ENCODE peak calls at places on chromosome 6, in ten cellular contexts. B is brain microvascular endothelial cell, O is AG04450, F is lower lobe of right lung, S is PC-9, C is heart right ventricle, H is adrenal gland, T is BJ, J is uterus, W is tibial nerve. N is an unnamed sample. For H3K27me3, the result is how much of the 10 kb centered on the place peaks cover.

GRCh38 chr6:95091823-95092436 is 485.4 kb upstream of the MANEA start:
- DNase-seq in S (no peak), J (no peak), F (no peak), B (peak), O (peak), H (no peak), C (no peak), T (peak), W (no peak), N (no peak)

GRCh38 chr6:74956559-74957428 is 249.1 kb downstream of the COL12A1 start:
- DNase-seq in H (no peak), T (no peak), S (no peak), C (no peak), B (no peak), J (no peak), F (no peak), W (no peak), O (no peak), N (no peak)

GRCh38 chr6:41970436-41970846 is 28.8 kb upstream of the CCND3 start:
- DNase-seq in O (no peak), F (peak), H (peak), B (peak), C (no peak), J (no peak), T (no peak), W (no peak), S (no peak), N (no peak)

GRCh38 chr6:6556738-6557503 is 31.6 kb upstream of the LY86 start:
- DNase-seq in T (no peak), H (peak), B (peak), J (no peak), W (no peak), C (peak), F (no peak), O (no peak), S (peak), N (peak)

GRCh38 chr6:40307712-40308111 is 279.5 kb downstream of the LRFN2 start:
- DNase-seq in H (no peak), J (no peak), B (no peak), T (no peak), F (no peak), S (no peak), O (no peak), W (no peak), C (no peak), N (no peak)

GRCh38 chr6:17015551-17016381 is 86.1 kb upstream of the STMND1 start:
- DNase-seq in H (peak), O (no peak), S (no peak), J (peak), F (peak), C (peak), T (no peak), W (no peak), B (peak), N (peak)

GRCh38 chr6:159017757-159018559 is 18.0 kb upstream of the RSPH3 start:
- DNase-seq in O (no peak), B (no peak), F (no peak), T (no peak), C (no peak), W (no peak), J (no peak), S (no peak), H (no peak), N (no peak)

GRCh38 chr6:168231393-168231957 is 88.1 kb downstream of the DACT2 start:
- DNase-seq in B (no peak), J (no peak), O (no peak), T (no peak), F (no peak), W (no peak), C (no peak), H (no peak), S (no peak), N (no peak)

GRCh38 chr6:118876201-118876600 is 17.8 kb upstream of the ASF1A start:
- DNase-seq in O (no peak), J (no peak), H (no peak), C (no peak), T (no peak), S (no peak), F (no peak), W (no peak), B (no peak), N (no peak)

GRCh38 chr6:99521557-99522286 is 6.5 kb upstream of the USP45 start:
- DNase-seq in S (peak), J (peak), C (no peak), H (peak), W (no peak), F (no peak), O (no peak), T (peak), B (peak), N (no peak)

GRCh38 chr6:127547909-127548649 is 28.9 kb upstream of the C6orf58 start:
- DNase-seq in B (no peak), S (no peak), J (no peak), T (no peak), C (no peak), O (no peak), W (no peak), F (no peak), H (no peak), N (no peak)

DNA sequence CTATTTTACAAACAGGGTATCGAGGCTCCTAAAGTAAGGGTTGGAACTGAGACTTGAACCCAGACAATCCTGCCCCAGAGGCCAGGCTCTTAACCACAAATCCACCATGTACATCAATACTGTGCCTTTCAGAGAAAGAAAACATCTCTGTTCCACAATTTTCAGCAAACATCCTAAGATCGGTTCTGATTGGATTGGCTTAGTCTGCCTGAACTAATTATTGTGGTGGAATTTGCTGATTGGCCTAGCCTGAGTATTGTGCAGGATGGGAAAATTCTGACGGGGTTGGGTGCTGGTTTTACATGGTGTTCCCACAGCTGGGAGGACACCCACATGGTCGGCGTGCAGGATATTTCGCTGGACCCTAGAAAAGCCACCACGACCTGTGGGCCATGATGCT is at the start of gene CLPSL1:
- DNase-seq in J (no peak), S (no peak), H (no peak), W (no peak), T (no peak), O (no peak), C (no peak), F (no peak), B (no peak), N (no peak)
- H3K27me3 ChIP-seq in J (under half), S (under half), H (under half), W (under half), T (under half), O (under half), C (under half), F (under half), B (under half), N (under half)

DNA sequence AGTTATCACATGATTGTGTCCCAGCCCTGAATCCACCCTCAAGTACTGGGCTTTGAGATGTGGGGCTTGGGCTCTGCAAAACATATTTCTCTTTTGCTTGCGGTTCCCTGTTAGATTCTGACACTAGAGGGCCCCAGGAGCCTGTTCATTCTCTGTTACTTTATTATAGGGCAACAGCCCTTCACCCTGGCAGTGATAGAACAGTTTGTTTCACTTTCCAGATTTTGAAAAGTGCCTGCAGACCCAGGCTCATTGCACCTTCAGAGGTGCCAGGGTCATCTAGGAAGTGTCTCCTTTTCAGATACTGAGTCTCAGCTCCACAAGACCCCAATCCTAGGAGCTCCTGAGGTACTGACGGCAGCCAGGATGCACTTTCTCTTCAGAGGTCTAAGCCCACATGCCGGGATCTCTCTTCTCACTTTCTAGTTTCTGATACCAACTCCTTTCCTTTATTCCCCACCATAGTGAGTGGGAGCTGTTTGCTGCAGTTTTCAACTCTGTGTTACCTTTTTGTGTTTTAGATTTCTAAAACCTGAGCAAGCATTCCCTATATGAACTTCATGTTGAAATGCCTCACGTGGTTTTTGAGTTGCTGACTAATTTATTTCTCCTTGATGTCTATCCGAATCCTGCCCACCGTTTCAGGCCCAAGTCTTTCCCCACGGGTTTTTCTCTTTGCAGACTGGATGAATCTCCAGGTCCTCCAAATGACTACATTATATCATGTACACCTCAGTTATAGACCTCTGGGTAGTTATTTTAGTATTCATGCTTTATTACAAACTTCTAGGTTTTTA is 10.9 kb downstream of the ABT1 start:
- DNase-seq in W (peak), F (no peak), S (peak), J (no peak), B (peak), H (peak), T (no peak), C (peak), O (peak), N (peak)
- TF ChIP-seq CTCF in W (peak), F (peak), S (peak), J (no peak), B (peak), H (peak), T (peak), C (peak), O (peak), N (peak)

DNA sequence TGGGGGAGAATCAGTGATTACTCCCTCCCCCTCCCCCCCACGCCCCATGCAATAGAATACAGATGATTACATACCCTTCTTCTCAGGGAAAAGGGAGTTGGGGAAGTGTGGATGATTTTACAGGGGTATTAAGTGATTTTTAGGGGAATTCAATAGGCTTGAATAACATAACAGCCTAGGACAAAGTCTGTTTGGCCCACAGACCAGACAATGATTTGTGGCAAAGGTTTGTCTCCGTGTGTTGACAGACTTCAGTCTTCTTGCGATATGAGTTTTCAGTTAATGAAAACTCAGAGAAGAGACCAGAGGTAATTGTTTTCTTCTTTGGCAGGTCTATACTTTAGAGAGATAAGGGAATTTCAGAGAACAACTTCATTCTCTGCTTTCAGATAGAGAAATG is 95.3 kb downstream of the OR2B2 start:
- DNase-seq in C (no peak), J (no peak), B (no peak), T (no peak), S (no peak), W (no peak), F (no peak), H (no peak), O (no peak), N (no peak)
- H3K27me3 ChIP-seq in C (half or more), J (under half), B (under half), T (under half), S (under half), W (under half), F (under half), H (under half), O (under half), N (under half)

GRCh38 chr6:53651149-53651763 is 14.3 kb downstream of the KLHL31 start:
- DNase-seq in B (peak), C (peak), O (peak), S (peak), T (no peak), W (peak), H (peak), J (peak), F (peak), N (peak)
- TF ChIP-seq CTCF in B (peak), C (peak), O (peak), S (peak), T (peak), W (peak), H (peak), J (peak), F (peak), N (peak)

GRCh38 chr6:20034408-20034769 is 177.9 kb downstream of the MBOAT1 start:
- DNase-seq in F (no peak), C (no peak), O (no peak), B (no peak), W (no peak), H (no peak), J (no peak), T (no peak), S (no peak), N (no peak)

GRCh38 chr6:20038385-20038784 is 173.9 kb downstream of the MBOAT1 start:
- DNase-seq in T (no peak), C (no peak), B (no peak), J (no peak), S (no peak), O (no peak), W (no peak), F (no peak), H (no peak), N (no peak)

GRCh38 chr6:20031342-20031741 is 180.9 kb downstream of the MBOAT1 start:
- DNase-seq in B (no peak), C (no peak), T (no peak), O (no peak), F (no peak), H (no peak), W (no peak), J (no peak), S (no peak), N (no peak)

GRCh38 chr6:20029979-20030378 is 182.3 kb downstream of the MBOAT1 start:
- DNase-seq in C (no peak), W (no peak), B (no peak), J (no peak), T (no peak), S (no peak), O (no peak), F (no peak), H (no peak), N (no peak)

DNA sequence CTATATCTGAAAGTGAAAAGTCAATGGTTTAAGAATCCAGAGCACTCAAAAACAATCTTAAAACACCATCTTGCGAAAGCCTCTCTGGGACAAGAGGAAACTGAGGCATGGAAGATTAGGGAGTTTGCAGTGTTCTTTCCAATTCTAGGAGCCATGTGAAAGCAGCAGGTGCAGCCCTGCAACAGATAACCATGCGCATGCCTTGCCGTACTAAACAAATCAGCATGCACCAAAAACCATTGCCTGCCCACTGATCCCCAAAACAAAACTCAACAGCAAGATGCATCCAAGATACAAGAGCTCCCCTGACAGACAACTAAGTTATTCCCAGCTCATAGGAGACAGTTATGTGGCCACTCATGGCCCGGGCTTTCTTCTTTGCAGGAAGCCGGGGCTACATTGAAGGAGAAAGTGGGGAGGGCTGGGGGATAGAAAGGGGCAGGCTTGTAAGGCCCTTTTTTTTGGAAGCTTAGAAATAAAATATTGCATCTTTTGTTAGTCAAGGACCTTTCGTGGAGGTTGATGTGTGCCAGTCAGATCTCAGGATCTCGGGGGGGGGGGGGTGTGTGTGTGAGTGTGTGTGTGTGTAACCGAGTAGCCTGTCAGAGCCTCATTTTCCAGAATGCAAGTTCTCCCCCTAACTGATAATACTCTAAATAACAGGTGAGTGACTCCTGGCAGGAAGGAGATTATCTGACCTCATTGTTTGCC is 178.4 kb downstream of the MBOAT1 start:
- DNase-seq in F (no peak), J (no peak), S (no peak), B (no peak), T (no peak), O (no peak), C (no peak), H (no peak), W (no peak), N (no peak)
- H3K27me3 ChIP-seq in F (under half), J (under half), S (under half), B (under half), T (under half), O (under half), C (under half), H (under half), W (under half), N (under half)

GRCh38 chr6:161101517-161101916 is 109.9 kb downstream of the MAP3K4 start:
- DNase-seq in B (no peak), T (no peak), S (no peak), C (no peak), W (no peak), O (no peak), F (no peak), J (no peak), H (no peak), N (no peak)
- TF ChIP-seq CTCF in B (peak), T (peak), S (no peak), C (peak), W (no peak), O (peak), F (no peak), J (no peak), H (no peak), N (no peak)

DNA sequence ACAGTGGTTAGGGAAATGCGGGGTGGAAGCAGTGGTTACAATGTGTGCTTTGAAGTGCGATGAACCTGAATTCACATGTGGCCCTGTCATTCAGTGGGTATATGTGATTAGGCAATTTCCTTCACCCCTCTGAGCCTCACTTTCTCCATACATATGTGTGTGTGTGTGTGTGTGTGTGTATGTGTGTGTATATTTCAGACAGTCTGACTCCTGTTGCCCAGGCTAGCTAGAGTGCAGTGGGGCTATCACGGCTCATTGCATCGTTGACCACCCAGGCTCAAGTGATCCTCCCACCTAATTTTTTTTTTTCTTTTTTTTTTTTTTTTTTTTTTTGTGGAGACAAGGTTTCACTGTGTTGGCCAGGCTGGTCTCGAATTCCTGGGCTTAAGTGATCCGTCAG is 6.3 kb downstream of the PPP1R14C start:
- DNase-seq in J (no peak), B (no peak), H (no peak), T (no peak), S (no peak), O (no peak), C (no peak), W (no peak), F (no peak), N (no peak)
- H3K27me3 ChIP-seq in J (under half), B (under half), H (under half), T (under half), S (under half), O (under half), C (under half), W (under half), F (under half), N (under half)

GRCh38 chr6:1491025-1491424 is 101.6 kb downstream of the FOXF2 start:
- DNase-seq in B (no peak), S (no peak), O (no peak), C (no peak), J (no peak), W (no peak), F (no peak), H (no peak), T (no peak), N (no peak)

GRCh38 chr6:1482381-1483166 is 93.2 kb downstream of the FOXF2 start:
- DNase-seq in W (no peak), T (no peak), H (no peak), C (no peak), O (no peak), S (no peak), B (no peak), J (no peak), F (no peak), N (no peak)

GRCh38 chr6:1485678-1486077 is 96.3 kb downstream of the FOXF2 start:
- DNase-seq in T (peak), B (peak), C (no peak), W (no peak), H (peak), S (peak), J (no peak), O (peak), F (no peak), N (no peak)

GRCh38 chr6:1487239-1487638 is 97.9 kb downstream of the FOXF2 start:
- DNase-seq in S (no peak), J (no peak), C (no peak), O (no peak), W (no peak), T (no peak), B (no peak), H (no peak), F (no peak), N (no peak)

DNA sequence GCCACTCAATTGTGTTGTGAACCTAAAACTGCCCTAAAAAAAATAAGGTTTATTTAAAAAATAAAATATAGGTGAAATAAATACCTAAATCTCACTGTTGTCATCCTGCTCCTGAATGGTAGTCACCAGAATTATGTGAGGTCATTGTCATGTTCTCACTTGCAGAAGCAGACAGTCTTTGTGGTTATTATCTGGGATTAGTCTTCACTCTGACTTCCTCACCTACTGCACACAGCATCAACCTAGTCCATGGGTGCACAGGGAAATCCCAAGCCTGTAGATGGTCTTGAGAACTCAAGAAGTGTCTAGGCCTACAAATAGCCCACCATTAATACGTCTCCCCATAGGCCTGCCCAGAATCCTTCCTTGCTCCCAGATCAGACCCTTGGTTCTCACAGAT is 97.0 kb downstream of the FOXF2 start:
- DNase-seq in F (no peak), C (no peak), W (no peak), T (no peak), J (no peak), H (no peak), B (no peak), S (no peak), O (no peak), N (no peak)
- TF ChIP-seq CTCF in F (no peak), C (no peak), W (no peak), T (no peak), J (no peak), H (no peak), B (no peak), S (no peak), O (no peak), N (no peak)